ENCODE peak calls at places on chromosomes 1 and 21, in six cellular contexts. E is stimulated activated naive CD4-positive, alpha-beta T cell; Y is NCI-H460; Q is nephron progenitor cell; J is AG08396; I is OCI-LY7. L is an unnamed sample.

GRCh38 chr1:101288491-101288944 is 51.7 kb downstream of the S1PR1 start:
- DNase-seq in E (peak; percentile 81), Y (peak; percentile 70), Q (peak; percentile 60), J (peak; percentile 72), I (peak; percentile 81), L (peak; percentile 53)

GRCh38 chr1:196393742-196394141 is 214.5 kb downstream of the KCNT2 start:
- DNase-seq in E (no peak), Y (peak; percentile 31), Q (no peak), J (no peak), I (no peak), L (no peak)

GRCh38 chr1:11069233-11069950 is 9.6 kb upstream of the SRM start:
- DNase-seq in E (no peak), Y (no peak), Q (no peak), J (no peak), I (no peak), L (no peak)

GRCh38 chr1:179296831-179297377 is 3.3 kb downstream of the SOAT1 start:
- DNase-seq in E (no peak), Y (no peak), Q (no peak), J (no peak), I (peak; percentile 34), L (no peak)

GRCh38 chr1:34975312-34975711 is 9.8 kb downstream of the TMEM35B start:
- DNase-seq in E (no peak), Y (no peak), Q (no peak), J (peak; percentile 51), I (no peak), L (no peak)

GRCh38 chr1:198848649-198849048 is 209.8 kb downstream of the PTPRC start:
- DNase-seq in E (no peak), Y (no peak), Q (no peak), J (no peak), I (no peak), L (no peak)

GRCh38 chr1:53206735-53207379 is 10.2 kb downstream of the CPT2 start:
- DNase-seq in E (no peak), Y (no peak), Q (no peak), J (no peak), I (no peak), L (no peak)

GRCh38 chr1:180909005-180909414 is 3.7 kb upstream of the KIAA1614 start:
- DNase-seq in E (no peak), Y (no peak), Q (no peak), J (no peak), I (no peak), L (no peak)

GRCh38 chr1:1778827-1779675 is 781 bp upstream of the NADK start:
- DNase-seq in E (peak; percentile 79), Y (no peak), Q (peak; percentile 70), J (peak; percentile 58), I (peak; percentile 99), L (peak; percentile 51)

GRCh38 chr1:229624906-229625871 is 733 bp downstream of the TAF5L start:
- DNase-seq in E (peak; percentile 50), Y (peak; percentile 27), Q (no peak), J (peak; percentile 88), I (peak; percentile 61), L (peak; percentile 53)

GRCh38 chr1:165843304-165843703 is 15.9 kb downstream of the UCK2 start:
- DNase-seq in E (no peak), Y (no peak), Q (no peak), J (no peak), I (no peak), L (no peak)

GRCh38 chr1:156860639-156861423 is at the start of gene NTRK1:
- DNase-seq in E (peak; percentile 51), Y (no peak), Q (peak; percentile 71), J (peak; percentile 56), I (peak; percentile 50), L (peak; percentile 84)

GRCh38 chr1:218382261-218382660 is 37.1 kb downstream of the TGFB2 start:
- DNase-seq in E (no peak), Y (no peak), Q (no peak), J (no peak), I (no peak), L (no peak)

GRCh38 chr1:7587108-7587507 is 184.0 kb upstream of the VAMP3 start:
- DNase-seq in E (no peak), Y (no peak), Q (peak; percentile 0), J (no peak), I (no peak), L (no peak)

GRCh38 chr1:182761396-182762395 is 27.9 kb upstream of the NPL start:
- DNase-seq in E (no peak), Y (no peak), Q (no peak), J (no peak), I (no peak), L (no peak)

GRCh38 chr1:164320780-164321683 is 238.0 kb upstream of the PBX1 start:
- DNase-seq in E (no peak), Y (no peak), Q (peak; percentile 58), J (peak; percentile 32), I (no peak), L (peak; percentile 52)

GRCh38 chr1:202160377-202160940 is at the start of gene PTPN7:
- DNase-seq in E (peak; percentile 75), Y (no peak), Q (no peak), J (no peak), I (peak; percentile 69), L (no peak)

GRCh38 chr1:193404236-193404635 is 217.8 kb upstream of the B3GALT2 start:
- DNase-seq in E (no peak), Y (no peak), Q (no peak), J (no peak), I (no peak), L (no peak)

GRCh38 chr1:153513023-153513422 is 22.8 kb downstream of the S100A6 start:
- DNase-seq in E (no peak), Y (no peak), Q (no peak), J (no peak), I (no peak), L (no peak)

GRCh38 chr1:155540000-155540874 is 22.4 kb downstream of the ASH1L start:
- DNase-seq in E (no peak), Y (no peak), Q (no peak), J (no peak), I (no peak), L (no peak)

GRCh38 chr1:181858135-181858534 is 203.4 kb downstream of the ZNF648 start:
- DNase-seq in E (no peak), Y (no peak), Q (no peak), J (no peak), I (no peak), L (no peak)

GRCh38 chr21:14480601-14481000 is 65.5 kb downstream of the SAMSN1 start:
- DNase-seq in E (no peak), Y (no peak), Q (no peak), J (no peak), I (no peak), L (no peak)

GRCh38 chr1:41950820-41951219 is 32.1 kb upstream of the HIVEP3 start:
- DNase-seq in E (no peak), Y (no peak), Q (no peak), J (no peak), I (no peak), L (no peak)

GRCh38 chr1:182713939-182714338 is 29.6 kb upstream of the RGS8 start:
- DNase-seq in E (no peak), Y (no peak), Q (no peak), J (no peak), I (no peak), L (no peak)

GRCh38 chr1:207672525-207673130 is 27.7 kb downstream of the CR1L start:
- DNase-seq in E (no peak), Y (peak; percentile 57), Q (no peak), J (peak; percentile 35), I (peak; percentile 31), L (no peak)

GRCh38 chr1:7261490-7261889 is 476.2 kb downstream of the CAMTA1 start:
- DNase-seq in E (no peak), Y (no peak), Q (no peak), J (no peak), I (no peak), L (no peak)

GRCh38 chr1:221032616-221033342 is 153.5 kb downstream of the HLX start:
- DNase-seq in E (no peak), Y (no peak), Q (no peak), J (no peak), I (no peak), L (no peak)

GRCh38 chr1:13570924-13571323 is 12.7 kb upstream of the PDPN start:
- DNase-seq in E (peak; percentile 1), Y (no peak), Q (no peak), J (no peak), I (peak; percentile 43), L (no peak)

GRCh38 chr1:152034654-152035405 is 2.0 kb downstream of the S100A11 start:
- DNase-seq in E (peak; percentile 64), Y (peak; percentile 85), Q (peak; percentile 75), J (peak; percentile 63), I (peak; percentile 76), L (peak; percentile 60)

GRCh38 chr1:156772728-156773497 is 5.6 kb downstream of the PRCC start:
- DNase-seq in E (no peak), Y (no peak), Q (no peak), J (no peak), I (no peak), L (peak; percentile 44)

GRCh38 chr1:166032901-166033371 is 133.9 kb downstream of the FAM78B start:
- DNase-seq in E (no peak), Y (no peak), Q (no peak), J (no peak), I (no peak), L (no peak)

GRCh38 chr1:69911301-69911801 is 294.0 kb downstream of the LRRC40 start:
- DNase-seq in E (no peak), Y (peak; percentile 57), Q (no peak), J (no peak), I (no peak), L (no peak)

GRCh38 chr1:178702141-178702540 is 22.9 kb upstream of the RALGPS2 start:
- DNase-seq in E (no peak), Y (no peak), Q (no peak), J (peak; percentile 36), I (no peak), L (no peak)

GRCh38 chr1:236692722-236693121 is 6.4 kb downstream of the ACTN2 start:
- DNase-seq in E (no peak), Y (no peak), Q (no peak), J (no peak), I (no peak), L (no peak)

GRCh38 chr1:180560868-180561600 is 2.3 kb downstream of the OVAAL start:
- DNase-seq in E (no peak), Y (no peak), Q (no peak), J (peak; percentile 29), I (no peak), L (no peak)

GRCh38 chr1:59142663-59143487 is 154.0 kb upstream of the FGGY start:
- DNase-seq in E (no peak), Y (no peak), Q (no peak), J (peak; percentile 84), I (no peak), L (no peak)

GRCh38 chr1:228933753-228934152 is 198.5 kb downstream of the RHOU start:
- DNase-seq in E (no peak), Y (no peak), Q (no peak), J (no peak), I (no peak), L (no peak)

GRCh38 chr21:34938079-34938764 is 110.9 kb downstream of the RUNX1 start:
- DNase-seq in E (no peak), Y (no peak), Q (no peak), J (no peak), I (no peak), L (no peak)

GRCh38 chr1:244010191-244010590 is 40.9 kb upstream of the ZBTB18 start:
- DNase-seq in E (no peak), Y (no peak), Q (no peak), J (no peak), I (no peak), L (no peak)

L was measured in glutamatergic neuron.